ENCODE peak calls at places on chromosomes 13 and 19, in six cellular contexts. One of them, this sample, is unnamed.

GRCh38 chr19:16374436-16374835 is 49.8 kb downstream of the KLF2 start:
- DNase-seq in A549: no peak
- DNase-seq in HepG2: no peak
- DNase-seq in endothelial cell of umbilical vein: no peak
- DNase-seq in K562: no peak
- DNase-seq in GM12878: no peak
- DNase-seq in this sample: no peak

GRCh38 chr19:2888739-2889224 is 11.9 kb upstream of the ZNF57 start:
- DNase-seq in A549: no peak
- DNase-seq in HepG2: no peak
- DNase-seq in endothelial cell of umbilical vein: no peak
- DNase-seq in K562: no peak
- DNase-seq in GM12878: no peak
- DNase-seq in this sample: peak

GRCh38 chr13:65445340-65445739 is 1784.8 kb downstream of the PCDH9 start:
- DNase-seq in A549: no peak
- DNase-seq in HepG2: no peak
- DNase-seq in endothelial cell of umbilical vein: no peak
- DNase-seq in K562: no peak
- DNase-seq in GM12878: no peak
- DNase-seq in this sample: no peak

GRCh38 chr19:47124937-47125668 is 5.5 kb upstream of the SAE1 start:
- DNase-seq in A549: peak
- DNase-seq in HepG2: peak
- DNase-seq in endothelial cell of umbilical vein: peak
- DNase-seq in K562: peak
- DNase-seq in GM12878: no peak
- DNase-seq in this sample: peak

GRCh38 chr13:89891416-89891815 is 1456.1 kb upstream of the MIR17HG start:
- DNase-seq in A549: no peak
- DNase-seq in HepG2: no peak
- DNase-seq in endothelial cell of umbilical vein: peak
- DNase-seq in K562: no peak
- DNase-seq in GM12878: no peak
- DNase-seq in this sample: no peak

GRCh38 chr19:18975011-18975410 is 34.0 kb upstream of the HOMER3 start:
- DNase-seq in A549: no peak
- DNase-seq in HepG2: no peak
- DNase-seq in endothelial cell of umbilical vein: no peak
- DNase-seq in K562: no peak
- DNase-seq in GM12878: no peak
- DNase-seq in this sample: peak

GRCh38 chr13:97043302-97043701 is 49.0 kb upstream of the OXGR1 start:
- DNase-seq in A549: no peak
- DNase-seq in HepG2: no peak
- DNase-seq in endothelial cell of umbilical vein: peak
- DNase-seq in K562: no peak
- DNase-seq in GM12878: no peak
- DNase-seq in this sample: no peak

GRCh38 chr13:98842858-98843481 is 90.5 kb upstream of the SLC15A1 start:
- DNase-seq in A549: peak
- DNase-seq in HepG2: peak
- DNase-seq in endothelial cell of umbilical vein: peak
- DNase-seq in K562: peak
- DNase-seq in GM12878: peak
- DNase-seq in this sample: peak

GRCh38 chr19:39372047-39372802 is 18.7 kb downstream of the PAF1 start:
- DNase-seq in A549: no peak
- DNase-seq in HepG2: no peak
- DNase-seq in endothelial cell of umbilical vein: peak
- DNase-seq in K562: no peak
- DNase-seq in GM12878: no peak
- DNase-seq in this sample: no peak

GRCh38 chr19:55472463-55472862 is 4.0 kb upstream of the ZNF628 start:
- DNase-seq in A549: peak
- DNase-seq in HepG2: peak
- DNase-seq in endothelial cell of umbilical vein: no peak
- DNase-seq in K562: no peak
- DNase-seq in GM12878: no peak
- DNase-seq in this sample: no peak

GRCh38 chr19:39704181-39705044 is at the start of gene LGALS14:
- DNase-seq in A549: no peak
- DNase-seq in HepG2: no peak
- DNase-seq in endothelial cell of umbilical vein: no peak
- DNase-seq in K562: no peak
- DNase-seq in GM12878: no peak
- DNase-seq in this sample: no peak

GRCh38 chr19:45305007-45305406 is 17.7 kb downstream of the CKM start:
- DNase-seq in A549: no peak
- DNase-seq in HepG2: no peak
- DNase-seq in endothelial cell of umbilical vein: no peak
- DNase-seq in K562: no peak
- DNase-seq in GM12878: no peak
- DNase-seq in this sample: no peak

GRCh38 chr13:29918845-29919244 is 68.4 kb upstream of the UBL3 start:
- DNase-seq in A549: no peak
- DNase-seq in HepG2: no peak
- DNase-seq in endothelial cell of umbilical vein: no peak
- DNase-seq in K562: no peak
- DNase-seq in GM12878: no peak
- DNase-seq in this sample: no peak

GRCh38 chr19:15161028-15161984 is 39.5 kb downstream of the NOTCH3 start:
- DNase-seq in A549: peak
- DNase-seq in HepG2: peak
- DNase-seq in endothelial cell of umbilical vein: no peak
- DNase-seq in K562: peak
- DNase-seq in GM12878: no peak
- DNase-seq in this sample: peak

GRCh38 chr19:47445527-47445926 is 26.2 kb downstream of the SLC8A2 start:
- DNase-seq in A549: no peak
- DNase-seq in HepG2: no peak
- DNase-seq in endothelial cell of umbilical vein: no peak
- DNase-seq in K562: no peak
- DNase-seq in GM12878: no peak
- DNase-seq in this sample: peak

GRCh38 chr13:49806126-49806536 is 13.6 kb upstream of the KPNA3 start:
- DNase-seq in A549: no peak
- DNase-seq in HepG2: peak
- DNase-seq in endothelial cell of umbilical vein: no peak
- DNase-seq in K562: no peak
- DNase-seq in GM12878: no peak
- DNase-seq in this sample: peak

GRCh38 chr13:103194871-103195270 is 128.7 kb upstream of the SLC10A2 start:
- DNase-seq in A549: no peak
- DNase-seq in HepG2: peak
- DNase-seq in endothelial cell of umbilical vein: no peak
- DNase-seq in K562: no peak
- DNase-seq in GM12878: no peak
- DNase-seq in this sample: no peak

GRCh38 chr19:57850553-57851017 is 926 bp downstream of the ZNF587 start:
- DNase-seq in A549: peak
- DNase-seq in HepG2: peak
- DNase-seq in endothelial cell of umbilical vein: peak
- DNase-seq in K562: peak
- DNase-seq in GM12878: no peak
- DNase-seq in this sample: no peak

GRCh38 chr13:107324416-107325204 is 756.7 kb upstream of the ARGLU1 start:
- DNase-seq in A549: no peak
- DNase-seq in HepG2: no peak
- DNase-seq in endothelial cell of umbilical vein: no peak
- DNase-seq in K562: no peak
- DNase-seq in GM12878: no peak
- DNase-seq in this sample: no peak

GRCh38 chr19:30222428-30222873 is 149.7 kb upstream of the ZNF536 start:
- DNase-seq in A549: no peak
- DNase-seq in HepG2: no peak
- DNase-seq in endothelial cell of umbilical vein: no peak
- DNase-seq in K562: peak
- DNase-seq in GM12878: no peak
- DNase-seq in this sample: no peak

GRCh38 chr13:92727118-92727517 is 499.5 kb upstream of the GPC6 start:
- DNase-seq in A549: no peak
- DNase-seq in HepG2: no peak
- DNase-seq in endothelial cell of umbilical vein: no peak
- DNase-seq in K562: no peak
- DNase-seq in GM12878: no peak
- DNase-seq in this sample: no peak

GRCh38 chr13:113777311-113778260 is 18.6 kb downstream of the TMEM255B start:
- DNase-seq in A549: no peak
- DNase-seq in HepG2: no peak
- DNase-seq in endothelial cell of umbilical vein: no peak
- DNase-seq in K562: peak
- DNase-seq in GM12878: no peak
- DNase-seq in this sample: peak

GRCh38 chr13:26185720-26186119 is 36.4 kb downstream of the RNF6 start:
- DNase-seq in A549: no peak
- DNase-seq in HepG2: no peak
- DNase-seq in endothelial cell of umbilical vein: no peak
- DNase-seq in K562: no peak
- DNase-seq in GM12878: no peak
- DNase-seq in this sample: no peak

GRCh38 chr13:26184791-26185250 is 37.3 kb downstream of the RNF6 start:
- DNase-seq in A549: peak
- DNase-seq in HepG2: peak
- DNase-seq in endothelial cell of umbilical vein: peak
- DNase-seq in K562: peak
- DNase-seq in GM12878: peak
- DNase-seq in this sample: peak

GRCh38 chr13:26183416-26183815 is 38.7 kb downstream of the RNF6 start:
- DNase-seq in A549: no peak
- DNase-seq in HepG2: no peak
- DNase-seq in endothelial cell of umbilical vein: no peak
- DNase-seq in K562: no peak
- DNase-seq in GM12878: no peak
- DNase-seq in this sample: no peak

GRCh38 chr13:26186995-26187394 is 35.1 kb downstream of the RNF6 start:
- DNase-seq in A549: no peak
- DNase-seq in HepG2: no peak
- DNase-seq in endothelial cell of umbilical vein: peak
- DNase-seq in K562: no peak
- DNase-seq in GM12878: no peak
- DNase-seq in this sample: no peak

GRCh38 chr13:26186141-26186870 is 35.8 kb downstream of the RNF6 start:
- DNase-seq in A549: peak
- DNase-seq in HepG2: peak
- DNase-seq in endothelial cell of umbilical vein: peak
- DNase-seq in K562: peak
- DNase-seq in GM12878: peak
- DNase-seq in this sample: peak
- TF ChIP-seq POLR2A in A549: peak
- TF ChIP-seq POLR2A in HepG2: peak
- TF ChIP-seq POLR2A in endothelial cell of umbilical vein: peak
- TF ChIP-seq POLR2A in K562: peak
- TF ChIP-seq POLR2A in GM12878: peak
- TF ChIP-seq POLR2A in this sample: no peak

GRCh38 chr19:10389863-10390262 is 9.5 kb upstream of the TYK2 start:
- DNase-seq in A549: no peak
- DNase-seq in HepG2: no peak
- DNase-seq in endothelial cell of umbilical vein: no peak
- DNase-seq in K562: no peak
- DNase-seq in GM12878: no peak
- DNase-seq in this sample: peak
- TF ChIP-seq CTCF in A549: no peak
- TF ChIP-seq CTCF in HepG2: peak
- TF ChIP-seq CTCF in endothelial cell of umbilical vein: peak
- TF ChIP-seq CTCF in K562: peak
- TF ChIP-seq CTCF in GM12878: peak
- TF ChIP-seq CTCF in this sample: peak

GRCh38 chr13:101967216-101967615 is 434.6 kb downstream of the FGF14 start:
- DNase-seq in A549: no peak
- DNase-seq in HepG2: no peak
- DNase-seq in endothelial cell of umbilical vein: no peak
- DNase-seq in K562: no peak
- DNase-seq in GM12878: no peak
- DNase-seq in this sample: no peak

GRCh38 chr13:101970339-101970738 is 431.5 kb downstream of the FGF14 start:
- DNase-seq in A549: no peak
- DNase-seq in HepG2: no peak
- DNase-seq in endothelial cell of umbilical vein: no peak
- DNase-seq in K562: no peak
- DNase-seq in GM12878: no peak
- DNase-seq in this sample: no peak

GRCh38 chr13:101965096-101965495 is 436.8 kb downstream of the FGF14 start:
- DNase-seq in A549: no peak
- DNase-seq in HepG2: no peak
- DNase-seq in endothelial cell of umbilical vein: no peak
- DNase-seq in K562: no peak
- DNase-seq in GM12878: no peak
- DNase-seq in this sample: no peak
- TF ChIP-seq MYC in A549: no peak
- TF ChIP-seq MYC in HepG2: no peak
- TF ChIP-seq MYC in endothelial cell of umbilical vein: no peak
- TF ChIP-seq MYC in K562: no peak
- TF ChIP-seq MYC in GM12878: no peak
- TF ChIP-seq MYC in this sample: no peak

GRCh38 chr19:38015771-38016170 is 108.8 kb downstream of the SIPA1L3 start:
- DNase-seq in A549: no peak
- DNase-seq in HepG2: no peak
- DNase-seq in endothelial cell of umbilical vein: no peak
- DNase-seq in K562: no peak
- DNase-seq in GM12878: no peak
- DNase-seq in this sample: no peak
- TF ChIP-seq POLR2A in A549: no peak
- TF ChIP-seq POLR2A in HepG2: no peak
- TF ChIP-seq POLR2A in endothelial cell of umbilical vein: no peak
- TF ChIP-seq POLR2A in K562: no peak
- TF ChIP-seq POLR2A in GM12878: no peak
- TF ChIP-seq POLR2A in this sample: no peak

DNA sequence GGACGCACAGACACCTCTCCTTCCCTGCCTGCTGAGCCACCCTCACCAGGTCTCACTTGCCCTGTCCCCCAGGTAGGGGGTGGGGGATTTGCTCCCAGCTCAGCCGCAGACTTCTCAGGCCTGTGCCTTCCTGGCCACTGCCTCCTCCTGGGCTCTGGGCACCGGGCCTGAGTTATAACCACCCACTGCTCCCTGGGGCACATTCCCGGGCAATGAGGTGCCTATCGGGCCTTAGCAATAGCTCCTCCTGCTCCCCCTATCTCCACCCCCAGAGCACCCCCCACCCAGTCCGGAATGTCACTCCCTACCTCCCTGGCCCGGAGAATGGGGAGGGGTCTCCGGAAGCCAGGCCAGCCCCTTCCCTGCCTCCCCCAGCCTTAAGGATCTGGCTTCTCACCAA is at the start of gene KLK5:
- DNase-seq in A549: no peak
- DNase-seq in HepG2: no peak
- DNase-seq in endothelial cell of umbilical vein: no peak
- DNase-seq in K562: no peak
- DNase-seq in GM12878: no peak
- DNase-seq in this sample: no peak
- TF ChIP-seq CTCF in A549: no peak
- TF ChIP-seq CTCF in HepG2: no peak
- TF ChIP-seq CTCF in endothelial cell of umbilical vein: no peak
- TF ChIP-seq CTCF in K562: no peak
- TF ChIP-seq CTCF in GM12878: no peak
- TF ChIP-seq CTCF in this sample: no peak

This sample was measured in NB4.